ENCODE peak calls at places on chromosomes 1 and 21, in nine cellular contexts. E is GM12892, C is tibial nerve, K is adrenal gland, I is prostate gland, U is heart left ventricle, X is uterus, F is transverse colon, M is GM12878. O is an unnamed sample.

GRCh38 chr1:16092097-16092922 is 18.9 kb upstream of the FAM131C start:
- DNase-seq in U (no peak), E (no peak), K (no peak), C (no peak), F (no peak), X (no peak), I (no peak), M (no peak), O (no peak)

GRCh38 chr1:9842073-9842711 is 18.4 kb upstream of the CLSTN1 start:
- DNase-seq in U (no peak), E (no peak), M (no peak), C (no peak), I (no peak), F (no peak), X (no peak), K (no peak), O (no peak)

GRCh38 chr1:176692431-176692830 is 229.5 kb downstream of the PAPPA2 start:
- DNase-seq in X (no peak), C (no peak), E (no peak), K (no peak), M (no peak), I (no peak), U (peak; percentile 84), F (peak; percentile 16), O (no peak)

GRCh38 chr21:28230559-28230958 is 762.1 kb downstream of the LTN1 start:
- DNase-seq in K (no peak), E (no peak), M (no peak), X (no peak), F (no peak), C (no peak), U (no peak), I (no peak), O (no peak)

GRCh38 chr1:108858541-108858940 is 1.6 kb upstream of the AKNAD1 start:
- DNase-seq in X (no peak), I (no peak), F (no peak), M (no peak), C (no peak), E (no peak), K (no peak), U (no peak), O (no peak)

GRCh38 chr1:63463248-63463647 is 59.8 kb downstream of the ITGB3BP start:
- DNase-seq in M (no peak), K (no peak), I (no peak), U (no peak), C (no peak), X (no peak), E (no peak), F (no peak), O (no peak)

GRCh38 chr1:235290740-235291502 is 37.1 kb downstream of the ARID4B start:
- DNase-seq in M (no peak), X (no peak), E (no peak), I (no peak), K (no peak), F (no peak), C (no peak), U (no peak), O (no peak)

GRCh38 chr1:63915121-63915520 is 141.3 kb downstream of the ROR1 start:
- DNase-seq in M (no peak), C (no peak), I (no peak), E (no peak), X (no peak), K (no peak), F (no peak), U (no peak), O (no peak)

GRCh38 chr1:169109561-169110134 is 3.2 kb downstream of the ATP1B1 start:
- DNase-seq in E (no peak), I (peak; percentile 53), K (peak; percentile 90), C (no peak), U (no peak), X (peak; percentile 53), M (no peak), F (peak; percentile 84), O (peak; percentile 55)

GRCh38 chr1:52140633-52141512 is 1.0 kb upstream of the ZFYVE9 start:
- DNase-seq in F (no peak), C (no peak), I (no peak), X (no peak), M (no peak), U (no peak), K (no peak), E (no peak), O (no peak)

GRCh38 chr1:41582851-41583657 is 98.6 kb upstream of the EDN2 start:
- DNase-seq in C (no peak), M (no peak), E (no peak), F (no peak), I (no peak), K (no peak), X (no peak), U (no peak), O (no peak)

GRCh38 chr1:42730988-42731387 is 9.0 kb downstream of the CLDN19 start:
- DNase-seq in I (no peak), K (no peak), E (no peak), C (no peak), M (no peak), F (peak; percentile 55), U (no peak), X (no peak), O (no peak)

GRCh38 chr1:163842546-163842945 is 520.8 kb downstream of the NUF2 start:
- DNase-seq in X (no peak), C (no peak), U (no peak), K (no peak), I (no peak), M (no peak), E (no peak), F (no peak), O (no peak)

GRCh38 chr1:15246960-15247614 is at the start of gene FHAD1:
- DNase-seq in F (peak; percentile 70), I (peak; percentile 32), C (no peak), E (peak; percentile 35), K (peak; percentile 85), U (peak; percentile 68), X (peak; percentile 47), M (no peak), O (peak; percentile 41)

GRCh38 chr1:220094016-220094911 is at the start of gene IARS2:
- DNase-seq in C (peak; percentile 76), X (peak; percentile 88), U (peak; percentile 94), F (peak; percentile 93), E (peak; percentile 84), M (peak; percentile 42), K (peak; percentile 87), I (peak; percentile 80), O (peak; percentile 82)

GRCh38 chr1:228830954-228831481 is 95.7 kb downstream of the RHOU start:
- DNase-seq in F (no peak), U (no peak), I (no peak), K (no peak), C (no peak), M (peak; percentile 46), X (no peak), E (peak; percentile 30), O (peak; percentile 34)

GRCh38 chr1:184890539-184890973 is 83.8 kb downstream of the NIBAN1 start:
- DNase-seq in K (peak; percentile 70), F (no peak), X (no peak), U (no peak), C (no peak), E (no peak), M (no peak), I (no peak), O (no peak)

GRCh38 chr1:81799939-81800740 is 594 bp upstream of the ADGRL2 start:
- DNase-seq in M (no peak), F (peak; percentile 23), C (peak; percentile 25), E (no peak), K (peak; percentile 67), U (peak; percentile 68), X (peak; percentile 64), I (peak; percentile 64), O (no peak)

GRCh38 chr1:212471891-212472675 is 39.4 kb downstream of the NENF start:
- DNase-seq in I (no peak), X (no peak), C (no peak), F (no peak), M (no peak), E (no peak), U (peak; percentile 31), K (no peak), O (no peak)

GRCh38 chr1:212467843-212468482 is 35.2 kb downstream of the NENF start:
- DNase-seq in C (no peak), K (no peak), I (no peak), F (no peak), M (no peak), X (no peak), E (no peak), U (peak; percentile 24), O (no peak)

GRCh38 chr1:212473729-212474128 is 41.0 kb downstream of the NENF start:
- DNase-seq in M (no peak), I (no peak), C (no peak), U (peak; percentile 23), K (no peak), F (no peak), E (no peak), X (no peak), O (no peak)

GRCh38 chr1:212470059-212470458 is 37.3 kb downstream of the NENF start:
- DNase-seq in X (peak; percentile 90), E (no peak), M (no peak), F (peak; percentile 64), U (peak; percentile 72), I (peak; percentile 62), K (peak; percentile 95), C (peak; percentile 86), O (peak; percentile 92)

DNA sequence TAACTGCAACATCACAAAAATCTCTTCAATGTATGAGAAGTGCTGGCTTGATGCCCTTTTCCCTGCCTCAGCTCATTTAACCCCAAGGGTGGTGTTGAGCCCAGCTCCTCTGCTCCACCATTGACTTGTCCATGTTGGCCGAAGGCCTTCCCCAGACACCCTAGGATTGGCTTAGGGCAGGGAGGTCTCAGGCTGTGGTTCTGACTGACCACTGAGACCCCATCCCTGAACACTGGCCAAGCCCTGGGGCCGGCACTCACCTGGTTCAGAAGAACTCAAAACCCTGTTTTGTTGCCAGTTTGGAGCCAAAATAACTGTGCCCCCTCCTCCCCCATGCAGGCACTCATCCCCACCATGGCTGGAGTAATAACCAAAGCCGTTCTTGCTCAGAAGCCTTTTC is 38.6 kb downstream of the NENF start:
- DNase-seq in F (no peak), E (no peak), C (no peak), K (no peak), M (no peak), I (no peak), U (peak; percentile 12), X (no peak), O (no peak)
- TF ChIP-seq POLR2A in F (no peak), E (no peak), C (no peak), K (no peak), M (no peak), I (no peak), U (no peak), X (no peak), O (no peak)

GRCh38 chr21:33063365-33063883 is 6.5 kb upstream of the OLIG1 start:
- DNase-seq in K (no peak), U (no peak), X (no peak), C (no peak), I (no peak), E (no peak), F (no peak), M (no peak), O (no peak)
- TF ChIP-seq POLR2A in K (no peak), U (no peak), X (no peak), C (no peak), I (no peak), E (no peak), F (no peak), M (no peak), O (no peak)

GRCh38 chr1:77759090-77760028 is at the start of gene USP33:
- DNase-seq in E (peak; percentile 73), C (peak; percentile 73), M (no peak), X (peak; percentile 92), I (peak; percentile 88), K (peak; percentile 87), U (peak; percentile 95), F (peak; percentile 93), O (peak; percentile 80)
- TF ChIP-seq POLR2A in E (peak; percentile 55), C (peak; percentile 75), M (peak; percentile 82), X (peak; percentile 87), I (peak; percentile 91), K (peak; percentile 62), U (peak; percentile 30), F (peak; percentile 88), O (peak; percentile 60)

GRCh38 chr1:230377851-230378250 is 48.3 kb downstream of the PGBD5 start:
- DNase-seq in F (no peak), E (no peak), M (no peak), C (no peak), I (no peak), X (no peak), U (no peak), K (no peak), O (no peak)
- TF ChIP-seq POLR2A in F (no peak), E (no peak), M (no peak), C (no peak), I (no peak), X (no peak), U (no peak), K (no peak), O (no peak)

O was measured in H54.